ENCODE peak calls at places on chromosomes 5 and 9, in nine cellular contexts. A, Q, B, J, E, L, P, U and Y are unnamed samples.

GRCh38 chr5:170597109-170597741 is 93.4 kb downstream of the KCNIP1 start:
- DNase-seq in L (no peak), J (peak; percentile 44), P (peak; percentile 73), U (peak; percentile 95), E (peak; percentile 21), B (no peak), A (peak; percentile 72), Q (no peak), Y (no peak)

GRCh38 chr5:121962347-121962670 is 534 bp downstream of the SRFBP1 start:
- DNase-seq in B (no peak), J (peak; percentile 32), P (no peak), U (no peak), E (no peak), Q (no peak), L (peak; percentile 36), A (no peak), Y (no peak)

GRCh38 chr5:175493260-175493659 is 14.9 kb downstream of the SFXN1 start:
- DNase-seq in B (no peak), J (no peak), P (no peak), L (no peak), E (no peak), U (no peak), Q (peak; percentile 57), A (no peak), Y (no peak)

GRCh38 chr9:134438204-134438788 is 112.0 kb downstream of the RXRA start:
- DNase-seq in U (no peak), P (no peak), Q (no peak), L (no peak), B (no peak), J (no peak), E (no peak), A (no peak), Y (no peak)

GRCh38 chr9:88400021-88400420 is 11.8 kb downstream of the SPIN1 start:
- DNase-seq in Q (no peak), L (no peak), E (peak; percentile 63), J (peak; percentile 78), U (peak; percentile 70), P (no peak), B (no peak), A (no peak), Y (no peak)

GRCh38 chr5:111447822-111448221 is 64.5 kb downstream of the STARD4 start:
- DNase-seq in L (no peak), B (no peak), P (no peak), A (no peak), U (no peak), J (no peak), E (no peak), Q (no peak), Y (no peak)

GRCh38 chr9:99828417-99829176 is 6.9 kb downstream of the NR4A3 start:
- DNase-seq in B (no peak), E (no peak), P (no peak), Q (no peak), U (peak; percentile 28), L (no peak), A (no peak), J (peak; percentile 18), Y (no peak)

GRCh38 chr5:139419793-139420192 is 15.9 kb upstream of the SPATA24 start:
- DNase-seq in P (no peak), A (no peak), Q (no peak), J (no peak), L (no peak), U (no peak), B (no peak), E (no peak), Y (no peak)

GRCh38 chr9:113990975-113991471 is 87.1 kb downstream of the AMBP start:
- DNase-seq in A (no peak), E (no peak), Q (no peak), J (no peak), P (no peak), U (peak; percentile 25), L (no peak), B (no peak), Y (no peak)

GRCh38 chr5:64207978-64208377 is 42.3 kb downstream of the RNF180 start:
- DNase-seq in B (no peak), L (no peak), U (peak; percentile 41), P (no peak), J (peak; percentile 41), A (no peak), E (no peak), Q (no peak), Y (no peak)

GRCh38 chr5:96868603-96869371 is 7.5 kb upstream of the ERAP2 start:
- DNase-seq in Q (peak; percentile 38), L (peak; percentile 55), J (peak; percentile 91), E (peak; percentile 42), A (peak; percentile 32), P (peak; percentile 55), B (no peak), U (peak; percentile 79), Y (no peak)

GRCh38 chr5:43006411-43007202 is 33.5 kb downstream of the ANXA2R start:
- DNase-seq in L (no peak), P (no peak), Q (no peak), B (no peak), E (no peak), U (peak; percentile 38), J (peak; percentile 66), A (no peak), Y (no peak)

GRCh38 chr5:88942967-88943291 is 59.9 kb upstream of the MEF2C start:
- DNase-seq in U (no peak), J (no peak), B (no peak), Q (no peak), P (no peak), L (no peak), E (no peak), A (no peak), Y (no peak)

GRCh38 chr9:112007575-112008240 is 111.1 kb downstream of the UGCG start:
- DNase-seq in E (no peak), B (no peak), U (no peak), P (no peak), Q (no peak), J (no peak), L (no peak), A (no peak), Y (no peak)

GRCh38 chr5:33371660-33372059 is 69.1 kb upstream of the TARS1 start:
- DNase-seq in J (peak; percentile 87), A (no peak), P (peak; percentile 78), B (no peak), L (no peak), U (peak; percentile 97), E (peak; percentile 72), Q (no peak), Y (no peak)

GRCh38 chr9:127280880-127281660 is 16.5 kb downstream of the GARNL3 start:
- DNase-seq in A (peak; percentile 31), B (no peak), Q (no peak), U (no peak), E (no peak), L (no peak), P (no peak), J (no peak), Y (no peak)

GRCh38 chr9:34566972-34567371 is 22.6 kb downstream of the CNTFR start:
- DNase-seq in U (no peak), A (peak; percentile 79), P (no peak), L (no peak), B (peak; percentile 29), E (no peak), Q (no peak), J (no peak), Y (no peak)

GRCh38 chr9:121914604-121915303 is 178.4 kb downstream of the TTLL11 start:
- DNase-seq in A (no peak), Q (no peak), E (no peak), U (no peak), L (no peak), J (no peak), B (no peak), P (no peak), Y (no peak)

GRCh38 chr5:60916646-60917045 is 28.2 kb downstream of the ERCC8 start:
- DNase-seq in U (peak; percentile 31), Q (no peak), B (no peak), E (peak; percentile 44), L (no peak), P (no peak), A (no peak), J (peak; percentile 42), Y (no peak)

DNA sequence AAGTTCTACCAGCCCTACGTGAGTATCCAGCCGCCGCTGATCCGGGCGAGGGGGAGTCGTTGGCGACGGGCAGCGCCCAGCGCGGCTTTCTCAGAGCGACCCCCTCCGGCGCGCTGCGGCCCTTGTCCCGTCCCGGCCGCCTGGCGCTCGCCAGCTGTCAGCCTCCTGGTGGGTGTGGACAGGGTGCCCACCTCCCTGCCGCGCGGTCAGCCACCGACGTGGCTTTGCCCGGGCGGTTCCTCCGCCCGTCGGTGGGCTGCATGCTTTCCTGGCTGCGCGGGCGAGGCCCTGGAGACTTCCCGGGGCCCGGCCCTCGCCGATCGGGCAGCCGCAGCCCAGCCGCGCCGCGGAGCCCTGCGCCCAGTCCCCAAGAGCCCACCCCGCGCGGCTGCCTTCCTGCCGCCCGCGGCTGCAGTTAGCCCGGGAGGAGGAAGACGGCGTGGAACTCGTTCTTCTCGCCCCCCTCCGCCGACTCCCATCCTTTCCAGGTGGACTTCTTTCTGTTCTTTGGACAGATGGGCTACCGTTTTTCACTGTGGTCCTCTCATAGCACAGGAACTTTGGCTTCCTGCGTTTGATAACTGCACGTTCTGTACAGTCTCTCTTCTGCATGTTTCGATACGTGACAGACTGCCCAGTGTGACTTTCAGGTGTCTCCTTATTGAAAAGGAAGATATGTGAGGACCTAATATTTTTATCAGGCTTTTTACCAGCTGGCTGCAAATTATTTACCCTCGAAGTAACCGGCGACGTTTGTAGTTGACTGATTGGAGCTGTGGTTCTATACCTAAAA is 550 bp downstream of the AP3S1 start:
- DNase-seq in B (peak; percentile 72), P (no peak), J (no peak), L (peak; percentile 26), U (peak; percentile 42), E (no peak), A (peak; percentile 90), Q (peak; percentile 24), Y (no peak)
- TF ChIP-seq CTCF in B (peak; percentile 48), P (peak; percentile 5), J (no peak), L (peak; percentile 9), U (no peak), E (peak; percentile 34), A (peak; percentile 41), Q (peak; percentile 34), Y (peak; percentile 41)

GRCh38 chr5:168291961-168292782 is 727 bp downstream of the WWC1 start:
- DNase-seq in Q (no peak), L (no peak), B (no peak), E (no peak), P (no peak), J (no peak), A (peak; percentile 75), U (no peak), Y (no peak)
- H3K4me3 ChIP-seq in Q (peak overlapping the region; percentile 68), L (peak overlapping the region; percentile 58), B (peak overlapping the region; percentile 49), E (peak overlapping the region; percentile 68), P (peak overlapping the region; percentile 42), J (peak overlapping the region; percentile 65), A (peak overlapping the region; percentile 72), U (peak overlapping the region; percentile 27), Y (peak overlapping the region; percentile 66)

DNA sequence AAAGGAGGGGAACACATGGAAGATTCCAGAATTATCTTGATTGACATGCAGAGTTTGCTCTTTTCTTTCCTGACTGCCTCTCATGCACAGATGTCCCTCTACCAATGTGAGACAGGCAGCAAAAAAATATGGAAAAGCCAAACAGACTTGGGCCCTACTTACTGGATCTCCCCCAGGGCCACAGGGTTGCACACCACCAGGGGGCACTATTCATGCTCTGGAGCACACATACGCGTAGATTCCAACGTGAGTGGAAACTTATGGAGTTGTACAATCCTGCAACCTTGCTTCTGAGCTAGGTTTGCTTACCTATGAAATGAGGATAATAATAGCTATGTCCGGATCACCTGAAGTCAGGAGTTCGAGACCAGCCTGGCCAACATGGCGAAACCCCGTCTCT is 319.5 kb downstream of the ARHGEF28 start:
- DNase-seq in J (no peak), E (no peak), Q (no peak), L (no peak), U (no peak), P (no peak), B (no peak), A (no peak), Y (no peak)
- TF ChIP-seq CTCF in J (peak; percentile 36), E (no peak), Q (no peak), L (peak; percentile 42), U (peak; percentile 34), P (peak; percentile 35), B (peak; percentile 24), A (peak; percentile 49), Y (peak; percentile 21)

GRCh38 chr5:957730-958485 is 50.7 kb upstream of the NKD2 start:
- DNase-seq in B (no peak), A (peak; percentile 41), E (no peak), J (no peak), U (no peak), Q (no peak), P (no peak), L (no peak), Y (no peak)
- H3K4me3 ChIP-seq in B (no peak overlapping the region), A (no peak overlapping the region), E (no peak overlapping the region), J (no peak overlapping the region), U (no peak overlapping the region), Q (no peak overlapping the region), P (no peak overlapping the region), L (no peak overlapping the region), Y (no peak overlapping the region)